ENCODE peak calls at places on chromosomes 3 and 15, in ten cellular contexts. One of them, this sample, is unnamed.

GRCh38 chr3:162041622-162042021 is 545.0 kb downstream of the OTOL1 start:
- DNase-seq in H9: peak
- DNase-seq in GM23338: peak
- DNase-seq in adrenal gland: no peak
- DNase-seq in K562: no peak
- DNase-seq in IMR-90: no peak
- DNase-seq in cardiac fibroblast: no peak
- DNase-seq in foreskin fibroblast: no peak
- DNase-seq in fibroblast of the aortic adventitia: no peak
- DNase-seq in neural crest cell: no peak
- DNase-seq in this sample: no peak

GRCh38 chr15:39692464-39693327 is 89.9 kb downstream of the FSIP1 start:
- DNase-seq in H9: peak
- DNase-seq in GM23338: peak
- DNase-seq in adrenal gland: no peak
- DNase-seq in K562: no peak
- DNase-seq in IMR-90: no peak
- DNase-seq in cardiac fibroblast: no peak
- DNase-seq in foreskin fibroblast: no peak
- DNase-seq in fibroblast of the aortic adventitia: peak
- DNase-seq in neural crest cell: peak
- DNase-seq in this sample: no peak

GRCh38 chr3:176767385-176767784 is 429.9 kb downstream of the TBL1XR1 start:
- DNase-seq in H9: no peak
- DNase-seq in GM23338: no peak
- DNase-seq in adrenal gland: no peak
- DNase-seq in K562: no peak
- DNase-seq in IMR-90: peak
- DNase-seq in cardiac fibroblast: peak
- DNase-seq in foreskin fibroblast: peak
- DNase-seq in fibroblast of the aortic adventitia: peak
- DNase-seq in neural crest cell: no peak
- DNase-seq in this sample: no peak

GRCh38 chr15:31265871-31266711 is 60.5 kb upstream of the KLF13 start:
- DNase-seq in H9: peak
- DNase-seq in GM23338: no peak
- DNase-seq in adrenal gland: peak
- DNase-seq in K562: no peak
- DNase-seq in IMR-90: no peak
- DNase-seq in cardiac fibroblast: peak
- DNase-seq in foreskin fibroblast: peak
- DNase-seq in fibroblast of the aortic adventitia: no peak
- DNase-seq in neural crest cell: no peak
- DNase-seq in this sample: peak

GRCh38 chr3:178618197-178618596 is 82.0 kb downstream of the KCNMB2 start:
- DNase-seq in H9: no peak
- DNase-seq in GM23338: no peak
- DNase-seq in adrenal gland: no peak
- DNase-seq in K562: no peak
- DNase-seq in IMR-90: peak
- DNase-seq in cardiac fibroblast: peak
- DNase-seq in foreskin fibroblast: peak
- DNase-seq in fibroblast of the aortic adventitia: no peak
- DNase-seq in neural crest cell: no peak
- DNase-seq in this sample: no peak

GRCh38 chr15:37756407-37756806 is 178.0 kb upstream of the TMCO5A start:
- DNase-seq in H9: no peak
- DNase-seq in GM23338: no peak
- DNase-seq in adrenal gland: no peak
- DNase-seq in K562: no peak
- DNase-seq in IMR-90: no peak
- DNase-seq in cardiac fibroblast: no peak
- DNase-seq in foreskin fibroblast: no peak
- DNase-seq in fibroblast of the aortic adventitia: no peak
- DNase-seq in neural crest cell: no peak
- DNase-seq in this sample: no peak

GRCh38 chr3:98022978-98023820 is 11.9 kb downstream of the GABRR3 start:
- DNase-seq in H9: peak
- DNase-seq in GM23338: peak
- DNase-seq in adrenal gland: peak
- DNase-seq in K562: peak
- DNase-seq in IMR-90: peak
- DNase-seq in cardiac fibroblast: peak
- DNase-seq in foreskin fibroblast: peak
- DNase-seq in fibroblast of the aortic adventitia: peak
- DNase-seq in neural crest cell: peak
- DNase-seq in this sample: peak

GRCh38 chr3:190854062-190854461 is 8.4 kb downstream of the GMNC start:
- DNase-seq in H9: no peak
- DNase-seq in GM23338: no peak
- DNase-seq in adrenal gland: no peak
- DNase-seq in K562: no peak
- DNase-seq in IMR-90: no peak
- DNase-seq in cardiac fibroblast: no peak
- DNase-seq in foreskin fibroblast: no peak
- DNase-seq in fibroblast of the aortic adventitia: no peak
- DNase-seq in neural crest cell: no peak
- DNase-seq in this sample: no peak

GRCh38 chr3:72376917-72377710 is 471.1 kb downstream of the SHQ1 start:
- DNase-seq in H9: no peak
- DNase-seq in GM23338: peak
- DNase-seq in adrenal gland: no peak
- DNase-seq in K562: no peak
- DNase-seq in IMR-90: no peak
- DNase-seq in cardiac fibroblast: no peak
- DNase-seq in foreskin fibroblast: no peak
- DNase-seq in fibroblast of the aortic adventitia: no peak
- DNase-seq in neural crest cell: no peak
- DNase-seq in this sample: no peak

GRCh38 chr3:35383216-35383615 is 256.1 kb upstream of the ARPP21 start:
- DNase-seq in H9: no peak
- DNase-seq in GM23338: no peak
- DNase-seq in adrenal gland: no peak
- DNase-seq in K562: no peak
- DNase-seq in IMR-90: no peak
- DNase-seq in cardiac fibroblast: peak
- DNase-seq in foreskin fibroblast: peak
- DNase-seq in fibroblast of the aortic adventitia: no peak
- DNase-seq in neural crest cell: no peak
- DNase-seq in this sample: no peak

GRCh38 chr15:66702770-66703539 is 919 bp downstream of the SMAD6 start:
- DNase-seq in H9: no peak
- DNase-seq in GM23338: peak
- DNase-seq in adrenal gland: no peak
- DNase-seq in K562: no peak
- DNase-seq in IMR-90: no peak
- DNase-seq in cardiac fibroblast: peak
- DNase-seq in foreskin fibroblast: peak
- DNase-seq in fibroblast of the aortic adventitia: no peak
- DNase-seq in neural crest cell: peak
- DNase-seq in this sample: no peak

GRCh38 chr3:39637807-39638206 is 170.3 kb downstream of the MOBP start:
- DNase-seq in H9: no peak
- DNase-seq in GM23338: peak
- DNase-seq in adrenal gland: no peak
- DNase-seq in K562: peak
- DNase-seq in IMR-90: peak
- DNase-seq in cardiac fibroblast: peak
- DNase-seq in foreskin fibroblast: peak
- DNase-seq in fibroblast of the aortic adventitia: peak
- DNase-seq in neural crest cell: no peak
- DNase-seq in this sample: no peak

GRCh38 chr3:185519021-185519420 is 20.2 kb upstream of the TMEM41A start:
- DNase-seq in H9: no peak
- DNase-seq in GM23338: peak
- DNase-seq in adrenal gland: no peak
- DNase-seq in K562: no peak
- DNase-seq in IMR-90: no peak
- DNase-seq in cardiac fibroblast: no peak
- DNase-seq in foreskin fibroblast: no peak
- DNase-seq in fibroblast of the aortic adventitia: no peak
- DNase-seq in neural crest cell: no peak
- DNase-seq in this sample: no peak

GRCh38 chr3:124887177-124887995 is at the start of gene ITGB5:
- DNase-seq in H9: peak
- DNase-seq in GM23338: peak
- DNase-seq in adrenal gland: peak
- DNase-seq in K562: peak
- DNase-seq in IMR-90: peak
- DNase-seq in cardiac fibroblast: peak
- DNase-seq in foreskin fibroblast: peak
- DNase-seq in fibroblast of the aortic adventitia: peak
- DNase-seq in neural crest cell: peak
- DNase-seq in this sample: peak

GRCh38 chr3:33159234-33159633 is 45.4 kb downstream of the CRTAP start:
- DNase-seq in H9: no peak
- DNase-seq in GM23338: no peak
- DNase-seq in adrenal gland: no peak
- DNase-seq in K562: no peak
- DNase-seq in IMR-90: no peak
- DNase-seq in cardiac fibroblast: no peak
- DNase-seq in foreskin fibroblast: no peak
- DNase-seq in fibroblast of the aortic adventitia: no peak
- DNase-seq in neural crest cell: no peak
- DNase-seq in this sample: no peak
- TF ChIP-seq CTCF in H9: no peak
- TF ChIP-seq CTCF in GM23338: no peak
- TF ChIP-seq CTCF in adrenal gland: no peak
- TF ChIP-seq CTCF in K562: no peak
- TF ChIP-seq CTCF in IMR-90: no peak
- TF ChIP-seq CTCF in cardiac fibroblast: no peak
- TF ChIP-seq CTCF in foreskin fibroblast: no peak
- TF ChIP-seq CTCF in fibroblast of the aortic adventitia: no peak
- TF ChIP-seq CTCF in neural crest cell: no peak
- TF ChIP-seq CTCF in this sample: no peak

GRCh38 chr15:93515256-93516044 is 426.4 kb upstream of the RGMA start:
- DNase-seq in H9: no peak
- DNase-seq in GM23338: no peak
- DNase-seq in adrenal gland: peak
- DNase-seq in K562: no peak
- DNase-seq in IMR-90: no peak
- DNase-seq in cardiac fibroblast: no peak
- DNase-seq in foreskin fibroblast: no peak
- DNase-seq in fibroblast of the aortic adventitia: no peak
- DNase-seq in neural crest cell: no peak
- DNase-seq in this sample: no peak
- TF ChIP-seq CTCF in H9: peak
- TF ChIP-seq CTCF in GM23338: peak
- TF ChIP-seq CTCF in adrenal gland: no peak
- TF ChIP-seq CTCF in K562: no peak
- TF ChIP-seq CTCF in IMR-90: no peak
- TF ChIP-seq CTCF in cardiac fibroblast: no peak
- TF ChIP-seq CTCF in foreskin fibroblast: no peak
- TF ChIP-seq CTCF in fibroblast of the aortic adventitia: no peak
- TF ChIP-seq CTCF in neural crest cell: no peak
- TF ChIP-seq CTCF in this sample: no peak

GRCh38 chr15:51162865-51163762 is 68.4 kb upstream of the TNFAIP8L3 start:
- DNase-seq in H9: peak
- DNase-seq in GM23338: peak
- DNase-seq in adrenal gland: peak
- DNase-seq in K562: peak
- DNase-seq in IMR-90: peak
- DNase-seq in cardiac fibroblast: peak
- DNase-seq in foreskin fibroblast: peak
- DNase-seq in fibroblast of the aortic adventitia: peak
- DNase-seq in neural crest cell: peak
- DNase-seq in this sample: peak

GRCh38 chr15:51160484-51160883 is 65.8 kb upstream of the TNFAIP8L3 start:
- DNase-seq in H9: no peak
- DNase-seq in GM23338: no peak
- DNase-seq in adrenal gland: no peak
- DNase-seq in K562: no peak
- DNase-seq in IMR-90: no peak
- DNase-seq in cardiac fibroblast: no peak
- DNase-seq in foreskin fibroblast: no peak
- DNase-seq in fibroblast of the aortic adventitia: no peak
- DNase-seq in neural crest cell: no peak
- DNase-seq in this sample: no peak

GRCh38 chr15:51161491-51162260 is 67.0 kb upstream of the TNFAIP8L3 start:
- DNase-seq in H9: no peak
- DNase-seq in GM23338: no peak
- DNase-seq in adrenal gland: no peak
- DNase-seq in K562: no peak
- DNase-seq in IMR-90: no peak
- DNase-seq in cardiac fibroblast: no peak
- DNase-seq in foreskin fibroblast: peak
- DNase-seq in fibroblast of the aortic adventitia: no peak
- DNase-seq in neural crest cell: no peak
- DNase-seq in this sample: no peak

GRCh38 chr15:51168700-51169099 is 74.0 kb upstream of the TNFAIP8L3 start:
- DNase-seq in H9: no peak
- DNase-seq in GM23338: no peak
- DNase-seq in adrenal gland: no peak
- DNase-seq in K562: no peak
- DNase-seq in IMR-90: no peak
- DNase-seq in cardiac fibroblast: no peak
- DNase-seq in foreskin fibroblast: peak
- DNase-seq in fibroblast of the aortic adventitia: peak
- DNase-seq in neural crest cell: no peak
- DNase-seq in this sample: no peak

GRCh38 chr15:51163843-51164242 is 69.1 kb upstream of the TNFAIP8L3 start:
- DNase-seq in H9: peak
- DNase-seq in GM23338: peak
- DNase-seq in adrenal gland: no peak
- DNase-seq in K562: no peak
- DNase-seq in IMR-90: no peak
- DNase-seq in cardiac fibroblast: no peak
- DNase-seq in foreskin fibroblast: no peak
- DNase-seq in fibroblast of the aortic adventitia: no peak
- DNase-seq in neural crest cell: no peak
- DNase-seq in this sample: no peak
- TF ChIP-seq CTCF in H9: peak
- TF ChIP-seq CTCF in GM23338: peak
- TF ChIP-seq CTCF in adrenal gland: no peak
- TF ChIP-seq CTCF in K562: no peak
- TF ChIP-seq CTCF in IMR-90: no peak
- TF ChIP-seq CTCF in cardiac fibroblast: no peak
- TF ChIP-seq CTCF in foreskin fibroblast: no peak
- TF ChIP-seq CTCF in fibroblast of the aortic adventitia: no peak
- TF ChIP-seq CTCF in neural crest cell: no peak
- TF ChIP-seq CTCF in this sample: no peak

GRCh38 chr3:123552768-123553167 is 32.1 kb downstream of the HACD2 start:
- DNase-seq in H9: no peak
- DNase-seq in GM23338: peak
- DNase-seq in adrenal gland: no peak
- DNase-seq in K562: no peak
- DNase-seq in IMR-90: no peak
- DNase-seq in cardiac fibroblast: no peak
- DNase-seq in foreskin fibroblast: no peak
- DNase-seq in fibroblast of the aortic adventitia: no peak
- DNase-seq in neural crest cell: no peak
- DNase-seq in this sample: no peak

GRCh38 chr3:123547881-123548534 is 36.8 kb downstream of the HACD2 start:
- DNase-seq in H9: no peak
- DNase-seq in GM23338: no peak
- DNase-seq in adrenal gland: no peak
- DNase-seq in K562: no peak
- DNase-seq in IMR-90: no peak
- DNase-seq in cardiac fibroblast: no peak
- DNase-seq in foreskin fibroblast: no peak
- DNase-seq in fibroblast of the aortic adventitia: peak
- DNase-seq in neural crest cell: no peak
- DNase-seq in this sample: no peak

GRCh38 chr3:123546133-123546755 is 38.6 kb downstream of the HACD2 start:
- DNase-seq in H9: no peak
- DNase-seq in GM23338: no peak
- DNase-seq in adrenal gland: no peak
- DNase-seq in K562: no peak
- DNase-seq in IMR-90: peak
- DNase-seq in cardiac fibroblast: peak
- DNase-seq in foreskin fibroblast: peak
- DNase-seq in fibroblast of the aortic adventitia: peak
- DNase-seq in neural crest cell: no peak
- DNase-seq in this sample: no peak

GRCh38 chr3:123552095-123552714 is 32.6 kb downstream of the HACD2 start:
- DNase-seq in H9: no peak
- DNase-seq in GM23338: peak
- DNase-seq in adrenal gland: no peak
- DNase-seq in K562: peak
- DNase-seq in IMR-90: peak
- DNase-seq in cardiac fibroblast: peak
- DNase-seq in foreskin fibroblast: peak
- DNase-seq in fibroblast of the aortic adventitia: peak
- DNase-seq in neural crest cell: no peak
- DNase-seq in this sample: no peak
- TF ChIP-seq CTCF in H9: peak
- TF ChIP-seq CTCF in GM23338: peak
- TF ChIP-seq CTCF in adrenal gland: no peak
- TF ChIP-seq CTCF in K562: peak
- TF ChIP-seq CTCF in IMR-90: peak
- TF ChIP-seq CTCF in cardiac fibroblast: peak
- TF ChIP-seq CTCF in foreskin fibroblast: peak
- TF ChIP-seq CTCF in fibroblast of the aortic adventitia: peak
- TF ChIP-seq CTCF in neural crest cell: peak
- TF ChIP-seq CTCF in this sample: peak

This sample was measured in natural killer cell.